ENCODE peak calls at places on chromosomes 3 and 15, in five cellular contexts. C, W, N, Z and X are unnamed samples.

GRCh38 chr15:85760049-85760448 is 34.7 kb downstream of the KLHL25 start:
- DNase-seq in N (no peak), Z (no peak), W (no peak), C (no peak), X (no peak)

GRCh38 chr15:74793135-74794028 is 11.5 kb downstream of the CSK start:
- DNase-seq in C (peak), Z (no peak), W (no peak), N (no peak), X (no peak)

GRCh38 chr15:39786444-39787056 is 3.9 kb upstream of the FSIP1 start:
- DNase-seq in Z (no peak), C (peak), N (peak), W (no peak), X (peak)

GRCh38 chr3:194194051-194194756 is 58.3 kb downstream of the HES1 start:
- DNase-seq in Z (no peak), N (no peak), C (no peak), W (no peak), X (no peak)

GRCh38 chr3:73509812-73510211 is 114.9 kb downstream of the PDZRN3 start:
- DNase-seq in C (no peak), Z (no peak), N (no peak), W (no peak), X (no peak)

GRCh38 chr3:159038405-159038804 is 236.6 kb downstream of the MFSD1 start:
- DNase-seq in Z (no peak), C (no peak), N (no peak), W (no peak), X (no peak)

GRCh38 chr3:118445036-118445435 is 589.6 kb downstream of the IGSF11 start:
- DNase-seq in C (no peak), W (no peak), N (no peak), Z (no peak), X (no peak)

GRCh38 chr3:72950801-72951200 is 45.8 kb upstream of the PPP4R2 start:
- DNase-seq in N (no peak), C (no peak), W (no peak), Z (no peak), X (no peak)

GRCh38 chr15:22947101-22948000 is 32.8 kb downstream of the CYFIP1 start:
- DNase-seq in C (no peak), N (no peak), W (no peak), Z (no peak), X (no peak)

GRCh38 chr15:92989469-92989868 is 89.3 kb downstream of the CHD2 start:
- DNase-seq in C (no peak), N (no peak), W (no peak), Z (no peak), X (no peak)

GRCh38 chr15:66850078-66850991 is 148.3 kb downstream of the SMAD6 start:
- DNase-seq in W (no peak), C (no peak), N (peak), Z (no peak), X (no peak)

GRCh38 chr3:23324745-23325144 is 121.6 kb downstream of the UBE2E2 start:
- DNase-seq in Z (no peak), N (no peak), C (peak), W (peak), X (no peak)

GRCh38 chr3:42830437-42831320 is 21.4 kb downstream of the ACKR2 start:
- DNase-seq in Z (no peak), W (no peak), N (peak), C (peak), X (peak)
- TF ChIP-seq CTCF in Z (peak), W (no peak), N (peak), C (peak), X (peak)

GRCh38 chr3:59812778-59813558 is 763.1 kb upstream of the CFAP20DC start:
- DNase-seq in C (no peak), W (no peak), Z (no peak), N (peak), X (no peak)

GRCh38 chr3:59808431-59808830 is 758.6 kb upstream of the CFAP20DC start:
- DNase-seq in W (no peak), C (no peak), N (no peak), Z (no peak), X (no peak)

GRCh38 chr3:59812188-59812587 is 762.4 kb upstream of the CFAP20DC start:
- DNase-seq in N (no peak), C (no peak), Z (no peak), W (no peak), X (no peak)

GRCh38 chr3:59809016-59809415 is 759.2 kb upstream of the CFAP20DC start:
- DNase-seq in C (peak), N (no peak), Z (no peak), W (no peak), X (no peak)

DNA sequence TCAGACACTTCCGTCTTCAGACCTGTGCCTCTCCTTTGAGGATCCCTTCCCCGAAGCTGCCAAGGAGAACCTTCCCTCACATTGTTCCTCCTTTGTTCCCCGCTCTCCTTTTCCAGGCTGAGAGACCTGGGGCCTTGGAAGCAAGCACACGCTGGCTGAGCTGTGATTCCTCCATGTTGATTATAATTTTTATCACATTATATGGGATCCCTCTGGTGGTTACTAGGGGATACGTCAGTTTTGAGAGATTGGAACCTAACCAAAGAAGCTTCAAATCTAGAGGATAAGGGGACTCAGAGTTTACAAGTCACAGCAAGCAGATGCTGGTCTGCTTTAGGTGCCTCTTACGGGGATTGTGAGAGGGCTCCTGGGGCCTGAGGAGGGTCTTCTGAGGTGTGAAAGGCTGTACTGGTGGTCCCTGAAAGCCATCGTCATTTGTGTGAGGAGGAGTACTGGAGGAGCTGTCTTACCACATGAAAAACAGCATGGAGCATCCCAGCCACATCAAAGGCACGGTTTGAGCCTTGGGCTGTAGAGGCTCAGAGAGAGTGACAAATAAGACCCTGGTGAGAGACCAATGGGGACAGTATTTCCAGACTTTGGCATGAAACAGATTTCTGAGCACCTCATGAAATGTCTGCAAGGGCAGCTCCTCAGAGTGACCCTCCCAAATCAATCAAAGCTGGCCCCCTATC is 760.1 kb upstream of the CFAP20DC start:
- DNase-seq in C (peak), N (no peak), W (no peak), Z (no peak), X (no peak)
- TF ChIP-seq CTCF in C (peak), N (peak), W (peak), Z (peak), X (no peak)

DNA sequence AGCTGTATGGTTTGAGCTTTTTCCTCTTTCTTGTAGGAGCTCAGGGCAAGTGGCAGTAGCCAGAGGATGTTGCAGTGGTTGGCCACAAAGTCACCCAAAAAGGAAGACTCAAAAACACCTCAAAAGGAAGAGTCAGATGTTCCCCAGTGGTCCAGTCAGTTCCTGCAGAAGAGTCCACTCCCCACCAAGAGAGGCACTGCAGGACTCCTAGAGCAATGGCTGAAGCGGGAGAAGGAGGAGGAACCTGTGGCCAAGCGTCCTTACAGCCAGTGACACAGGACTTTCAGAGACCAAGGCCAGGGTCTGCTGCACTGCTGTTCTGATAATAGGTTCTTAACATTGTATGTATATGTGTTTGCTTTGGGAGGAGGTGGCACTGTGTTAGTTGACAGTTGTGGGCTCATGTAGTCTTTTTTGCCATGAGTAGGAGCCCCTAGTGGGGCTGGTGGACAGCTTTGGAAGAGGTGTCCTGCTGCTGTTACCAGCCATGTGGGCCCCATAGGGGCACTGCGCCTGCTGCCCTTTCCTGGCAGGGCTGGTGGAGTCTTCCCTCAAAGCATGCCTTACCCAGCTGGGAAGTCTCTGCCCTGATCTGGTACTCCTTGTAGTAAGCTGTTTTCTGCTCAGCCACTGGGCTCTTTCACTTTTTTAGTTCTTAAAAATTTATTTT is 26.0 kb downstream of the HMCES start:
- DNase-seq in C (no peak), Z (no peak), N (peak), W (no peak), X (no peak)
- TF ChIP-seq CTCF in C (no peak), Z (no peak), N (no peak), W (no peak), X (no peak)

GRCh38 chr3:52012699-52013098 is 17.0 kb upstream of the RPL29 start:
- DNase-seq in C (no peak), N (no peak), W (no peak), Z (no peak), X (no peak)

GRCh38 chr3:52013802-52014598 is 18.3 kb upstream of the RPL29 start:
- DNase-seq in Z (no peak), C (no peak), N (no peak), W (no peak), X (no peak)

GRCh38 chr3:52015431-52016256 is 19.9 kb upstream of the RPL29 start:
- DNase-seq in Z (no peak), C (no peak), N (peak), W (no peak), X (no peak)

GRCh38 chr3:52017467-52018065 is 21.9 kb upstream of the RPL29 start:
- DNase-seq in W (no peak), Z (no peak), C (no peak), N (no peak), X (no peak)

DNA sequence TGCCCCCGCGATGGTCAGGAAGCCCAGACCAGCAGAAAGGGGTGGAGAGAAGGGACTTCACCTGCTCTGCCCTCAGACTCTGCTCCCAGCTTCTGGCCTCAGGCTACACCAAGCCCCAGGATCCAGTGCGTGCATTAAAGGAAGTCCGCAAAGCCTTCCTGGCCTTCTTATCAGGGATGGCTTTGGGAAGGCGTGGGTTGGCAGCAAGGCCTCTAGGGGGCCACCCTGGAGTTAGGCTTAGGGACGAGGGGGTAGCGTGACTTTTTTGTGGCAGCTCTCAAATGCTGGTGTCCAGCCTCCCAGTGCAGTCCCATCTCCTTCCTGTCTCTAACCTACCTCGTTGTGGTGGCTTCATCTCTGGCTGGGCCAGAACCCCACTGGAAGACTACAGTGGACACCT is 18.9 kb upstream of the RPL29 start:
- DNase-seq in N (peak), W (no peak), C (no peak), Z (no peak), X (no peak)
- TF ChIP-seq CTCF in N (peak), W (peak), C (peak), Z (no peak), X (no peak)

GRCh38 chr3:126926684-126927404 is 56.1 kb upstream of the PLXNA1 start:
- DNase-seq in Z (no peak), C (peak), W (peak), N (no peak), X (no peak)
- TF ChIP-seq CTCF in Z (peak), C (peak), W (peak), N (peak), X (no peak)

GRCh38 chr15:90892498-90893174 is 8.3 kb downstream of the FES start:
- DNase-seq in N (no peak), Z (no peak), C (no peak), W (no peak), X (no peak)

GRCh38 chr15:90891346-90891949 is 7.1 kb downstream of the FES start:
- DNase-seq in Z (no peak), N (no peak), W (no peak), C (no peak), X (no peak)

GRCh38 chr15:90892023-90892422 is 7.7 kb downstream of the FES start:
- DNase-seq in C (no peak), W (no peak), Z (no peak), N (no peak), X (no peak)

GRCh38 chr15:90893175-90894090 is 9.1 kb downstream of the FES start:
- DNase-seq in C (no peak), N (no peak), W (no peak), Z (no peak), X (no peak)

GRCh38 chr15:90895571-90896117 is 7.5 kb upstream of the MAN2A2 start:
- DNase-seq in W (no peak), C (no peak), Z (no peak), N (no peak), X (no peak)
- TF ChIP-seq CTCF in W (peak), C (no peak), Z (no peak), N (no peak), X (peak)

DNA sequence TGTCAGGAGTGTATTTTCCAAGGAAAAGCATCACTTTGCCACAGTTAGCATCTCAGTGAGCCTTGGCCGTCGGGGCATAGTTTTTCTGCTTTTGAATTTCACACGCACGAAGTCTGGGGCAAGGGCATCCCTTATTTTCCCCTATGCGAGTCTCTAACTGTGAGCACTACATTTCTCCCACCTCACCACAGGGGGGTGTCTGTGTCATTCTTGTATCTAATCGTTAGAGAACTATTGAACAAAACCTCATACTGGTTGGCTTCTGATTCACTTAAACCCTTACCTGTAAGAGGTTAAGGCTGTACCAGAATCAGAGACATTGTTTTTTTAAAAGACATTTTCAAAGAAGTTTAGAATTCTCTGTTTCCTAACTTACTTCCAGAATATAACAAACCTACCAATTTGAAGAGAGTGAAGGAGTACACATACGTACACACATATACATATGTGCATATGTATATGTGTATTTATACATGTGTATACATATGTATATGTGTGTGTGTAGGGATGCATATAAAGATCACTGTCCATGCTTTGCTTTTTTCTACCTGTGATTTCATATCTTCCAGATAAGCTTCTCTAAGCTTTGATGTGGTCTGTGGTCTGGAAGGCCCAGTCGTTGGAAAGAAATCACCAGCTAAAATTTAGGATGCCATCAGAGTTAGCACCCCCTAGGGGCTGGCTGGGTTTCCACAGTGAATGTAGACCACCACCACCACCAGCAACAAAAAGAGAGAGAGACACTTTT is 49.4 kb downstream of the MYZAP start:
- DNase-seq in C (peak), W (no peak), Z (no peak), N (peak), X (peak)
- TF ChIP-seq CTCF in C (peak), W (peak), Z (peak), N (peak), X (peak)